ENCODE peak calls at places on chromosomes 11 and 22, in eight cellular contexts. K is pons; S is Calu3; I is NCI-H345; B is type B pancreatic cell; E is activated effector memory CD4-positive, alpha-beta T cell treated with Interleukin-2 at 50 U/mL for 16 hours; C is astrocyte of the hippocampus; Z is NCI-H1105. L is an unnamed sample.

GRCh38 chr11:121451178-121451981 is 734 bp upstream of the SORL1 start:
- DNase-seq in K (no peak), S (no peak), I (no peak), B (no peak), E (peak), C (no peak), Z (no peak), L (no peak)

GRCh38 chr11:17532814-17533213 is 11.4 kb downstream of the USH1C start:
- DNase-seq in K (no peak), S (no peak), I (no peak), B (no peak), E (no peak), C (no peak), Z (no peak), L (no peak)

GRCh38 chr11:14672635-14673034 is 29.0 kb downstream of the PDE3B start:
- DNase-seq in K (no peak), S (no peak), I (no peak), B (no peak), E (no peak), C (no peak), Z (no peak), L (no peak)

GRCh38 chr11:75603791-75604736 is 42.0 kb downstream of the SERPINH1 start:
- DNase-seq in K (no peak), S (no peak), I (no peak), B (no peak), E (no peak), C (peak), Z (no peak), L (no peak)

GRCh38 chr22:22748297-22748743 is 103.9 kb downstream of the GGTLC2 start:
- DNase-seq in K (peak), S (peak), I (peak), B (no peak), E (no peak), C (peak), Z (no peak), L (no peak)

GRCh38 chr11:83054904-83055380 is 16.8 kb downstream of the RAB30 start:
- DNase-seq in K (no peak), S (peak), I (peak), B (no peak), E (no peak), C (no peak), Z (peak), L (peak)

GRCh38 chr22:37487559-37487958 is 1.4 kb upstream of the MFNG start:
- DNase-seq in K (no peak), S (no peak), I (no peak), B (no peak), E (no peak), C (no peak), Z (no peak), L (no peak)

GRCh38 chr11:81345609-81346008 is 1388.1 kb downstream of the FAM181B start:
- DNase-seq in K (no peak), S (no peak), I (no peak), B (no peak), E (no peak), C (no peak), Z (no peak), L (no peak)

GRCh38 chr11:662689-663274 is 25.7 kb downstream of the DRD4 start:
- DNase-seq in K (peak), S (peak), I (no peak), B (no peak), E (peak), C (peak), Z (no peak), L (no peak)

GRCh38 chr11:61509058-61510029 is 795 bp downstream of the LRRC10B start:
- DNase-seq in K (peak), S (peak), I (peak), B (peak), E (peak), C (peak), Z (peak), L (peak)

GRCh38 chr11:133508448-133508847 is 23.9 kb downstream of the OPCML start:
- DNase-seq in K (no peak), S (no peak), I (no peak), B (no peak), E (no peak), C (no peak), Z (no peak), L (no peak)

GRCh38 chr22:38652858-38653257 is 3.3 kb downstream of the FAM227A start:
- DNase-seq in K (no peak), S (peak), I (no peak), B (no peak), E (no peak), C (no peak), Z (no peak), L (no peak)

GRCh38 chr11:19605500-19606371 is 106.9 kb upstream of the NAV2 start:
- DNase-seq in K (peak), S (no peak), I (peak), B (no peak), E (no peak), C (peak), Z (no peak), L (no peak)

L was measured in NCI-H2029.